ENCODE peak calls at places on chromosome 5, in seven cellular contexts. K is ovary, C is kidney epithelial cell, G is neural crest cell, H is tibial artery, Q is right lobe of liver, Y is Calu3. D is an unnamed sample.
A peak's percentile ranks its signal among the peaks of the same experiment; 100 is the strongest.

GRCh38 chr5:128084228-128085167 is 932 bp downstream of the SLC12A2 start:
- DNase-seq in K (peak; percentile 28), C (no peak), G (peak; percentile 36), H (peak; percentile 70), Q (peak; percentile 58), Y (peak; percentile 37), D (peak; percentile 26)

GRCh38 chr5:151885138-151885908 is 39.3 kb downstream of the GLRA1 start:
- DNase-seq in K (no peak), C (no peak), G (no peak), H (no peak), Q (no peak), Y (no peak), D (no peak)

GRCh38 chr5:14264605-14265316 is 121.6 kb downstream of the TRIO start:
- DNase-seq in K (peak; percentile 89), C (peak; percentile 71), G (peak; percentile 92), H (peak; percentile 94), Q (peak; percentile 87), Y (peak; percentile 93), D (peak; percentile 95)

GRCh38 chr5:138874241-138874640 is 894 bp downstream of the LRRTM2 start:
- DNase-seq in K (no peak), C (no peak), G (no peak), H (no peak), Q (no peak), Y (no peak), D (no peak)

GRCh38 chr5:59724482-59725392 is 168.8 kb downstream of the PDE4D start:
- DNase-seq in K (no peak), C (no peak), G (peak; percentile 45), H (no peak), Q (no peak), Y (peak; percentile 68), D (no peak)

GRCh38 chr5:125587631-125588030 is 835.6 kb upstream of the GRAMD2B start:
- DNase-seq in K (no peak), C (no peak), G (no peak), H (no peak), Q (no peak), Y (no peak), D (no peak)

GRCh38 chr5:179259731-179260323 is 85.4 kb downstream of the ADAMTS2 start:
- DNase-seq in K (no peak), C (no peak), G (no peak), H (peak; percentile 61), Q (peak; percentile 25), Y (no peak), D (peak; percentile 24)

GRCh38 chr5:110916373-110917049 is 155.0 kb upstream of the TSLP start:
- DNase-seq in K (no peak), C (peak; percentile 54), G (no peak), H (no peak), Q (no peak), Y (peak; percentile 21), D (no peak)

GRCh38 chr5:141402553-141403328 is at the start of gene PCDHGA9:
- DNase-seq in K (no peak), C (no peak), G (no peak), H (peak; percentile 59), Q (peak; percentile 45), Y (peak; percentile 73), D (no peak)
- TF ChIP-seq CTCF in K (no peak), C (peak; percentile 21), G (no peak), H (peak; percentile 16), Q (peak; percentile 33), Y (peak; percentile 83), D (no peak)

DNA sequence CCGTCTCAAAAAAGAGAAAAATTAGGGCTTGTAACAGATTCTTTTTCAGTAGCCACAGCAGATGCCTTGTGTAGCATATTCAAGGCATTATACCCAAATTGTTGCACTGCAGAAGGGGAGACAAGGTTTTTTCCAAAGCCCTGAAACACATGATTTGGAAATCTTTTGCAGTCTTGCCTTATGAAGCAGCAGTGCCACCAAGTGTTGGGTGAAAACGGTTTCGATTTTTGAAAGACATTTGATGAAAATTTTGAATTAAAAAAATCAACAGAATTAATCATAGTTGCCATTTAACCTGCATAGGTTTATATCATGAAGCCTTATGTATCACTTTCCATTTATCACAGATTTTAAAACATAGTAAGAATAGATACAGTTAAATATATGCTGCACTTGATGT is 479.5 kb downstream of the TAF11L14 start:
- DNase-seq in K (no peak), C (no peak), G (no peak), H (no peak), Q (no peak), Y (no peak), D (no peak)
- TF ChIP-seq CTCF in K (no peak), C (peak; percentile 3), G (peak; percentile 59), H (no peak), Q (peak; percentile 44), Y (no peak), D (no peak)

DNA sequence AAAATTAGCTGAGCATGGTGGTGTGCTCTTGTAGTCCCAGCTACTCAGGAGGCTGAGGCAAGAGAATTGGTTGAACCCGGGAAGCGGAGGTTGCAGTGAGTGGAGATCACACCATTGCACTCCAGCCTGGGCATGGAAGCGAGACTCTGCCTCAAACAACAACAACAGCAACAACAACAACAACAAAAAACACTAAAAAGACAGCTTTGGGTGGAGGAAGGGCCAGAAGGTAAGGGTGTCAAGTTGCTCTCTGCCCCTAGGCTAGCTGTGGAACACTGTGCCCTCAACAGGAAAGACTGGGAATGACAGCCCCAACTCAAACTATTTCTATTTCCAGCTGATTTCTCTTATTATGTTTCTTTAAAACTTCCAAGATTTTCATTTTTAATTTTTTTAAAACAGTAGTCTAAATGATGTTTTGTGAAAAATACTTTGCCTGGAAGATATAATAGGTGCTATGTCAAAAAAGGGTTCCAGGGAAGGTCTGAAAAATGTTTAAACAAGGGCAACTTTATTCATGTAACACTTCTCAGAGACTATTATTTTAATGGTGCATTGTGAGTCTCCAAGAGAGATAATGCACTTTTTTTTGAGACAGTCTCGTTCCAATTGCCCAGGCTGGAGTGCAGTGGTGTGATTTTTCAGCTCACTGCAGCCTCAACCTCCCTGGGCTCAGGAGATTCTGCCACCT is 29.9 kb downstream of the CLINT1 start:
- DNase-seq in K (no peak), C (no peak), G (no peak), H (no peak), Q (no peak), Y (no peak), D (no peak)
- TF ChIP-seq CTCF in K (no peak), C (peak; percentile 29), G (peak; percentile 46), H (no peak), Q (peak; percentile 42), Y (peak; percentile 45), D (no peak)

GRCh38 chr5:170337055-170337454 is 39.5 kb upstream of the LCP2 start:
- DNase-seq in K (no peak), C (no peak), G (no peak), H (no peak), Q (no peak), Y (no peak), D (no peak)

GRCh38 chr5:170338272-170338671 is 40.7 kb upstream of the LCP2 start:
- DNase-seq in K (no peak), C (no peak), G (no peak), H (no peak), Q (no peak), Y (no peak), D (no peak)

GRCh38 chr5:170341545-170341944 is 44.0 kb upstream of the LCP2 start:
- DNase-seq in K (no peak), C (no peak), G (no peak), H (no peak), Q (no peak), Y (no peak), D (no peak)

GRCh38 chr5:170339780-170340167 is 42.2 kb upstream of the LCP2 start:
- DNase-seq in K (no peak), C (no peak), G (no peak), H (no peak), Q (no peak), Y (no peak), D (no peak)

DNA sequence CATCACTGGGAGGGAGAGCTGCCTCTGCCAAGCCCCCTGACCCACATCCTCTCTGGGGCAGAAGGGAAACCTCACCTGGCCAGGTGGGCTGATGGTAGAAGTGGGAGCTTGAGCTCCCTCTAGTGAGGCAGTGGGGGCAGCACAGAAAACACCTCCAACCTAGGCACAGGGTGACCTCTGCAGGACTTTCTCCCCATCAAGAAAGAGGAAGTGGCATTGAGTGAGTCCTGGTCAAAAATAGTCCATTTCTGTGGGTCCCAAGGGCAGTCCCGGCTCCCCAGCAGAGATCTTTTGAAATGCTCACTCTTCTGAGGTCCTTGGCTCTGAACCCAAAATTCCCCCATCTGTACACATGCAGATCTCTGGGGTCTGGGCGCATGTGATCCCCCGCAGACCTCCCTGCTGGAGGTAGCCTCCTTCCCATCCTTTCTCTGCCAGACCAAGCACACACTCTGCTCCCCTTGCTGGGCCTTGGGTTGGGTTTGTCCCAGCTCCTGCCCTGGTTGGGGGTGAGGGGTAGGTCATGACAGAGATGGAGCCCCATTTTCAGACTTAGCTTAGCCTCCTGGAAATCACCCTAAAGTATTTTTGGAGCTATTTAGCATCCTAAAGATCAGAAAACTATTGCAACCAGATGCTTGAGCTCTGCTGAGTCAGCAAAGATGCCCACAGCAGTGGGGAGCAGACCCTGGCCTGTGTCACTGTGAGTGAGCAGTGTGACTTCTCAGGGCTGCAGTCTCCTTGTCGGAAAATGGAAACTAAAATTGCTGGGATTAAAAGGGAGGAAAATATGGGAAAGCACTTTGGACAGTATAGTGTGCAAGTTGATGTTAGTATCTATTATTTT is 41.6 kb upstream of the LCP2 start:
- DNase-seq in K (no peak), C (no peak), G (no peak), H (no peak), Q (no peak), Y (peak; percentile 44), D (no peak)
- TF ChIP-seq CTCF in K (no peak), C (no peak), G (no peak), H (no peak), Q (peak; percentile 40), Y (peak; percentile 73), D (no peak)